ENCODE peak calls at places on chromosomes 6 and 20, in six cellular contexts. B, X, D, E, I and S are unnamed samples.

GRCh38 chr6:84137051-84137375 is 90.4 kb downstream of the CEP162 start:
- DNase-seq in B (no peak), X (no peak), E (no peak), I (no peak), D (no peak), S (no peak)

GRCh38 chr20:37336369-37337207 is 9.4 kb upstream of the SRC start:
- DNase-seq in X (peak; percentile 84), D (no peak), E (no peak), I (no peak), B (no peak), S (no peak)

GRCh38 chr6:36692220-36692619 is 5.4 kb upstream of the RAB44 start:
- DNase-seq in I (no peak), B (peak; percentile 22), X (peak; percentile 61), D (no peak), E (peak; percentile 27), S (no peak)

GRCh38 chr6:499617-500016 is 108.1 kb downstream of the IRF4 start:
- DNase-seq in D (no peak), X (no peak), B (no peak), E (no peak), I (no peak), S (no peak)

GRCh38 chr20:63027425-63028389 is 20.9 kb upstream of the BHLHE23 start:
- DNase-seq in I (no peak), D (no peak), B (no peak), X (peak; percentile 42), E (no peak), S (no peak)

GRCh38 chr6:33419580-33420492 is at the start of gene SYNGAP1:
- DNase-seq in X (no peak), I (peak; percentile 57), E (no peak), D (peak; percentile 90), B (no peak), S (no peak)

GRCh38 chr20:64038252-64038578 is 2.2 kb downstream of the C20orf204 start:
- DNase-seq in X (no peak), D (no peak), I (no peak), B (no peak), E (no peak), S (peak; percentile 52)

GRCh38 chr6:78561015-78561414 is 306.3 kb upstream of the IRAK1BP1 start:
- DNase-seq in X (no peak), I (no peak), E (no peak), D (no peak), B (no peak), S (no peak)

GRCh38 chr6:14730654-14731053 is 515.2 kb upstream of the JARID2 start:
- DNase-seq in X (no peak), D (no peak), I (no peak), B (no peak), E (no peak), S (no peak)

GRCh38 chr20:63974402-63975200 is 4.8 kb downstream of the SAMD10 start:
- DNase-seq in D (no peak), E (no peak), X (peak; percentile 64), I (no peak), B (no peak), S (no peak)

GRCh38 chr6:18533793-18534192 is 146.6 kb downstream of the RNF144B start:
- DNase-seq in X (no peak), I (no peak), E (no peak), B (no peak), D (no peak), S (no peak)

GRCh38 chr20:49775229-49775693 is 37.4 kb upstream of the SLC9A8 start:
- DNase-seq in D (peak; percentile 68), B (no peak), E (no peak), X (peak; percentile 71), I (no peak), S (no peak)

GRCh38 chr6:158405933-158406332 is 93.7 kb downstream of the TULP4 start:
- DNase-seq in B (no peak), E (no peak), X (no peak), D (no peak), I (no peak), S (no peak)

GRCh38 chr20:8150591-8150990 is 18.5 kb downstream of the PLCB1 start:
- DNase-seq in I (no peak), B (no peak), D (no peak), E (no peak), X (no peak), S (no peak)

GRCh38 chr6:40195751-40196518 is 261.7 kb upstream of the MOCS1 start:
- DNase-seq in D (no peak), E (no peak), X (no peak), B (no peak), I (no peak), S (no peak)

GRCh38 chr20:37881601-37882343 is 21.2 kb upstream of the VSTM2L start:
- DNase-seq in X (no peak), B (no peak), E (no peak), D (no peak), I (no peak), S (no peak)

GRCh38 chr6:5936140-5936539 is 70.6 kb downstream of the NRN1 start:
- DNase-seq in X (no peak), I (no peak), E (no peak), B (no peak), D (no peak), S (no peak)

GRCh38 chr6:85460951-85461805 is 11.3 kb downstream of the NT5E start:
- DNase-seq in E (no peak), X (no peak), B (no peak), I (no peak), D (no peak), S (no peak)

GRCh38 chr6:85458184-85458583 is 8.3 kb downstream of the NT5E start:
- DNase-seq in B (no peak), I (no peak), E (no peak), X (no peak), D (no peak), S (no peak)

GRCh38 chr6:85460154-85460950 is 10.5 kb downstream of the NT5E start:
- DNase-seq in I (no peak), D (no peak), B (no peak), X (no peak), E (no peak), S (no peak)

GRCh38 chr6:85458782-85459181 is 8.9 kb downstream of the NT5E start:
- DNase-seq in D (no peak), E (no peak), I (no peak), B (no peak), X (no peak), S (no peak)

DNA sequence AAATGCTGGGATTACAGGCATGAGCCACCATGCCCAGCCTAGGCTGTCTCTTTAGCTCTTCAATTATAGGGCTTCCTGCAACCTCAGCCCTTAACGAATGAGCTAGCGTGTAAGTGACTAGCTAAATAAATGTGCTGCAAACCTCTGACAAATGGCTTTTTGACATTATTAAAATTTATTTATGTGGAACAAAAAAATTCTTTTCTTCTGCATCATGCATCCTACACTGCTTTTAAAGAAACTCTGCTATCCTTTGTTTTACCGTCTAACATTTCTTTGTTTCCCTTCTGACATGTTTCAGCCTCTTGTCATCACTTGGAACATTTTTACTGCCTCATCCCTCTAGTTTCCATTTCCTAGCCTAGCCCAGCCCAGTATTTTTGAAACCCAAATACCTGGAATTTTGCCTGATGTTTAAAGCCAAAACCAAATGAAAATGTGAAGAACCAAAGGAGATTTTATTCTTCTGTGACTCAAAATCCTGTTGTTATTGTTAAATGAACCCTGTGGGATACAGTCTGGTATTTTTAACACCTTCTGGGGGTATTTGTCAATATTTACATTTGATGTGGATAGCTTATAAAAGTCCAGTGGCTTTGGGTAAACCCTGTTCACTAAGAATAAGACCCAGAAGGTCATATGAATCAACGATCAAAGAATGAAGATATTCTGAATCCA is 9.5 kb downstream of the NT5E start:
- DNase-seq in E (no peak), B (no peak), I (no peak), X (no peak), D (no peak), S (no peak)
- H3K4me1 ChIP-seq in E (peaks cover 41% of the 10 kb centered on the region), B (no peaks in the 10 kb centered on the region), I (no peaks in the 10 kb centered on the region), X (peaks cover 21% of the 10 kb centered on the region), D (peaks cover 48% of the 10 kb centered on the region), S (no peaks in the 10 kb centered on the region)

DNA sequence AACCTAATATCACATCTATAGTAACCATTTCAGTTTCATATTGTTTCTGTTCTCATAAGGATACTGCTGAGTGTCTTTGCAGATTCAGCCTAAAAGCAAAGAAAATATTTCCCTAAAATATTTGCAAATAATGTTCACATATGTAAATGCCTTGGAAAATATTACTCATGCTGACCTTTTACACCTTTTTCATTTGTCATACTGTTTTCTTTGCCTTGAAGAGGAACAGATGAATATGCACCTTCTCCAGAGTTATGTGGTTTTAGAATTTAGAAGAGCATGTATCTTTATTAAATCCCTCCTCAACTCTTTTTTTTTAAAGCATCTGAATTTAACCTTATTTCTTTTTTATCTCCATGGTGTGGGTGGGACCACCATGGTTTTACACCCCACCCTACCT is 32.5 kb downstream of the NDUFAF5 start:
- DNase-seq in B (no peak), I (no peak), E (no peak), D (no peak), X (no peak), S (no peak)
- H3K36me3 ChIP-seq in B (peaks cover 23% of the 10 kb centered on the region), I (peaks cover 51% of the 10 kb centered on the region), E (peaks cover 4% of the 10 kb centered on the region), D (peaks cover 28% of the 10 kb centered on the region), X (peaks cover 59% of the 10 kb centered on the region), S (peaks cover 42% of the 10 kb centered on the region)

GRCh38 chr6:125711013-125711675 is 38.3 kb upstream of the HEY2 start:
- DNase-seq in I (no peak), E (no peak), D (no peak), X (no peak), B (no peak), S (no peak)

DNA sequence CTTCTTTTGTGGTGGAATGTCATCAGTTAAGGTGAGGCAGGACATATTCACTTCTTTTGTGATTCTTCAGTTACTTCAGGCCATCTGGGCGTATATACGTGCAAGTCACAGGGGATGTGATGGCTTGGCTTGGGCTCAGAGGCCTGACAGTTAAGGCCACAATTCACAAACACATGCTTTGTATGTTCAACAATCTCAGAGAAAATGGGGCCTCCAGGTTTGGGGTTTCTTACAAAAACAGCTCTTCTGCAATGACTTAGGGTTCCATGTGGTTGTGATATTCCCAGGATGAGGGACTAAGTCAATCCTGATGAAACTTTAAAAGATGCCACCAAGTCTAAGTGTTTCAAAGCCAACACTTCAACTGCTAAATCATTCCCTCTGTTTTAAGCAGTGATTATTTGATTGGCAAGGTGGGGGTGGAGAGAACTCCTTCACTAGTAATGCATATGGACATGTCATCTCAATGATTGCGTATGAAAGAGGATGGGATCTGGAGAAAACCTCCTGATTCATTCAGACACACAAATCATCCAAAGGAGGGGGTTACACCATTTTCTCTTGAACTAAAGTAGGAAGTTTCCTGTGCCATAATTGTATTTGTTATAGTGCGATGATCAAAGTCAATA is 41.7 kb upstream of the HEY2 start:
- DNase-seq in E (no peak), X (no peak), B (no peak), D (no peak), I (no peak), S (no peak)
- H3K4me1 ChIP-seq in E (no peaks in the 10 kb centered on the region), X (no peaks in the 10 kb centered on the region), B (no peaks in the 10 kb centered on the region), D (no peaks in the 10 kb centered on the region), I (no peaks in the 10 kb centered on the region), S (no peaks in the 10 kb centered on the region)

GRCh38 chr6:114158838-114159694 is 183.8 kb downstream of the HS3ST5 start:
- DNase-seq in I (no peak), E (no peak), B (no peak), X (no peak), D (no peak), S (no peak)

GRCh38 chr6:114153448-114153847 is 182.5 kb upstream of the HDAC2 start:
- DNase-seq in B (no peak), X (no peak), D (no peak), E (no peak), I (no peak), S (no peak)

GRCh38 chr6:114154812-114155211 is 183.9 kb upstream of the HDAC2 start:
- DNase-seq in E (no peak), I (no peak), B (no peak), X (no peak), D (no peak), S (no peak)

GRCh38 chr6:114159727-114160126 is 183.1 kb downstream of the HS3ST5 start:
- DNase-seq in B (no peak), X (no peak), I (no peak), E (no peak), D (no peak), S (no peak)

GRCh38 chr6:114157848-114158247 is 185.0 kb downstream of the HS3ST5 start:
- DNase-seq in B (no peak), D (no peak), X (no peak), E (no peak), I (no peak), S (no peak)
- H3K36me3 ChIP-seq in B (no peaks in the 10 kb centered on the region), D (no peaks in the 10 kb centered on the region), X (no peaks in the 10 kb centered on the region), E (no peaks in the 10 kb centered on the region), I (no peaks in the 10 kb centered on the region), S (no peaks in the 10 kb centered on the region)